ENCODE peak calls at places on chromosomes 3 and 15, in six cellular contexts. One of them, this sample, is unnamed.

GRCh38 chr3:38396239-38396638 is 49.7 kb downstream of the XYLB start:
- DNase-seq in gastrocnemius medialis: no peak
- DNase-seq in activated CD8-positive, alpha-beta T cell treated with anti-CD3 and anti-CD28 coated beads for 36 hours: no peak
- DNase-seq in lung: peak; percentile 3
- DNase-seq in CD8-positive, alpha-beta T cell: no peak
- DNase-seq in mammary epithelial cell: no peak
- DNase-seq in this sample: no peak

GRCh38 chr3:51678685-51679084 is 7.6 kb downstream of the TEX264 start:
- DNase-seq in gastrocnemius medialis: no peak
- DNase-seq in activated CD8-positive, alpha-beta T cell treated with anti-CD3 and anti-CD28 coated beads for 36 hours: no peak
- DNase-seq in lung: no peak
- DNase-seq in CD8-positive, alpha-beta T cell: no peak
- DNase-seq in mammary epithelial cell: peak; percentile 22
- DNase-seq in this sample: no peak

GRCh38 chr3:52175416-52176187 is 21.4 kb upstream of the POC1A start:
- DNase-seq in gastrocnemius medialis: no peak
- DNase-seq in activated CD8-positive, alpha-beta T cell treated with anti-CD3 and anti-CD28 coated beads for 36 hours: no peak
- DNase-seq in lung: no peak
- DNase-seq in CD8-positive, alpha-beta T cell: no peak
- DNase-seq in mammary epithelial cell: no peak
- DNase-seq in this sample: no peak

GRCh38 chr3:116005404-116005803 is 382.1 kb downstream of the GAP43 start:
- DNase-seq in gastrocnemius medialis: no peak
- DNase-seq in activated CD8-positive, alpha-beta T cell treated with anti-CD3 and anti-CD28 coated beads for 36 hours: no peak
- DNase-seq in lung: no peak
- DNase-seq in CD8-positive, alpha-beta T cell: no peak
- DNase-seq in mammary epithelial cell: peak; percentile 95
- DNase-seq in this sample: peak; percentile 63

GRCh38 chr3:45665101-45665572 is 24.1 kb upstream of the SACM1L start:
- DNase-seq in gastrocnemius medialis: peak; percentile 65
- DNase-seq in activated CD8-positive, alpha-beta T cell treated with anti-CD3 and anti-CD28 coated beads for 36 hours: peak; percentile 70
- DNase-seq in lung: no peak
- DNase-seq in CD8-positive, alpha-beta T cell: peak; percentile 30
- DNase-seq in mammary epithelial cell: peak; percentile 61
- DNase-seq in this sample: peak; percentile 81

GRCh38 chr3:140898340-140899180 is 43.1 kb upstream of the SLC25A36 start:
- DNase-seq in gastrocnemius medialis: no peak
- DNase-seq in activated CD8-positive, alpha-beta T cell treated with anti-CD3 and anti-CD28 coated beads for 36 hours: peak; percentile 6
- DNase-seq in lung: no peak
- DNase-seq in CD8-positive, alpha-beta T cell: no peak
- DNase-seq in mammary epithelial cell: peak; percentile 75
- DNase-seq in this sample: peak; percentile 83

GRCh38 chr3:196941846-196942225 is 492 bp downstream of the NCBP2 start:
- DNase-seq in gastrocnemius medialis: no peak
- DNase-seq in activated CD8-positive, alpha-beta T cell treated with anti-CD3 and anti-CD28 coated beads for 36 hours: peak; percentile 83
- DNase-seq in lung: peak; percentile 49
- DNase-seq in CD8-positive, alpha-beta T cell: peak; percentile 41
- DNase-seq in mammary epithelial cell: no peak
- DNase-seq in this sample: peak; percentile 57

GRCh38 chr3:188326968-188327367 is 173.0 kb downstream of the LPP start:
- DNase-seq in gastrocnemius medialis: no peak
- DNase-seq in activated CD8-positive, alpha-beta T cell treated with anti-CD3 and anti-CD28 coated beads for 36 hours: no peak
- DNase-seq in lung: no peak
- DNase-seq in CD8-positive, alpha-beta T cell: no peak
- DNase-seq in mammary epithelial cell: no peak
- DNase-seq in this sample: no peak

GRCh38 chr3:37711721-37712120 is 150.0 kb upstream of the CTDSPL start:
- DNase-seq in gastrocnemius medialis: no peak
- DNase-seq in activated CD8-positive, alpha-beta T cell treated with anti-CD3 and anti-CD28 coated beads for 36 hours: no peak
- DNase-seq in lung: no peak
- DNase-seq in CD8-positive, alpha-beta T cell: no peak
- DNase-seq in mammary epithelial cell: no peak
- DNase-seq in this sample: no peak

GRCh38 chr3:66397745-66398144 is 103.1 kb downstream of the LRIG1 start:
- DNase-seq in gastrocnemius medialis: peak; percentile 74
- DNase-seq in activated CD8-positive, alpha-beta T cell treated with anti-CD3 and anti-CD28 coated beads for 36 hours: no peak
- DNase-seq in lung: no peak
- DNase-seq in CD8-positive, alpha-beta T cell: no peak
- DNase-seq in mammary epithelial cell: no peak
- DNase-seq in this sample: peak; percentile 29

GRCh38 chr15:40344631-40345120 is 3.9 kb upstream of the CCDC9B start:
- DNase-seq in gastrocnemius medialis: peak; percentile 53
- DNase-seq in activated CD8-positive, alpha-beta T cell treated with anti-CD3 and anti-CD28 coated beads for 36 hours: peak; percentile 77
- DNase-seq in lung: peak; percentile 70
- DNase-seq in CD8-positive, alpha-beta T cell: peak; percentile 59
- DNase-seq in mammary epithelial cell: peak; percentile 45
- DNase-seq in this sample: peak; percentile 73

GRCh38 chr3:184836090-184836785 is 24.3 kb downstream of the VPS8 start:
- DNase-seq in gastrocnemius medialis: no peak
- DNase-seq in activated CD8-positive, alpha-beta T cell treated with anti-CD3 and anti-CD28 coated beads for 36 hours: no peak
- DNase-seq in lung: no peak
- DNase-seq in CD8-positive, alpha-beta T cell: no peak
- DNase-seq in mammary epithelial cell: no peak
- DNase-seq in this sample: no peak

GRCh38 chr15:70748281-70748747 is 15.0 kb downstream of the UACA start:
- DNase-seq in gastrocnemius medialis: peak; percentile 84
- DNase-seq in activated CD8-positive, alpha-beta T cell treated with anti-CD3 and anti-CD28 coated beads for 36 hours: no peak
- DNase-seq in lung: no peak
- DNase-seq in CD8-positive, alpha-beta T cell: no peak
- DNase-seq in mammary epithelial cell: no peak
- DNase-seq in this sample: no peak

GRCh38 chr3:136547293-136547692 is 204.9 kb downstream of the STAG1 start:
- DNase-seq in gastrocnemius medialis: no peak
- DNase-seq in activated CD8-positive, alpha-beta T cell treated with anti-CD3 and anti-CD28 coated beads for 36 hours: no peak
- DNase-seq in lung: no peak
- DNase-seq in CD8-positive, alpha-beta T cell: no peak
- DNase-seq in mammary epithelial cell: no peak
- DNase-seq in this sample: no peak

GRCh38 chr3:171183042-171183441 is 156.5 kb upstream of the SLC2A2 start:
- DNase-seq in gastrocnemius medialis: no peak
- DNase-seq in activated CD8-positive, alpha-beta T cell treated with anti-CD3 and anti-CD28 coated beads for 36 hours: no peak
- DNase-seq in lung: no peak
- DNase-seq in CD8-positive, alpha-beta T cell: no peak
- DNase-seq in mammary epithelial cell: no peak
- DNase-seq in this sample: peak; percentile 25
- TF ChIP-seq CTCF in gastrocnemius medialis: no peak
- TF ChIP-seq CTCF in activated CD8-positive, alpha-beta T cell treated with anti-CD3 and anti-CD28 coated beads for 36 hours: no peak
- TF ChIP-seq CTCF in lung: no peak
- TF ChIP-seq CTCF in CD8-positive, alpha-beta T cell: no peak
- TF ChIP-seq CTCF in mammary epithelial cell: peak; percentile 32
- TF ChIP-seq CTCF in this sample: peak; percentile 17

DNA sequence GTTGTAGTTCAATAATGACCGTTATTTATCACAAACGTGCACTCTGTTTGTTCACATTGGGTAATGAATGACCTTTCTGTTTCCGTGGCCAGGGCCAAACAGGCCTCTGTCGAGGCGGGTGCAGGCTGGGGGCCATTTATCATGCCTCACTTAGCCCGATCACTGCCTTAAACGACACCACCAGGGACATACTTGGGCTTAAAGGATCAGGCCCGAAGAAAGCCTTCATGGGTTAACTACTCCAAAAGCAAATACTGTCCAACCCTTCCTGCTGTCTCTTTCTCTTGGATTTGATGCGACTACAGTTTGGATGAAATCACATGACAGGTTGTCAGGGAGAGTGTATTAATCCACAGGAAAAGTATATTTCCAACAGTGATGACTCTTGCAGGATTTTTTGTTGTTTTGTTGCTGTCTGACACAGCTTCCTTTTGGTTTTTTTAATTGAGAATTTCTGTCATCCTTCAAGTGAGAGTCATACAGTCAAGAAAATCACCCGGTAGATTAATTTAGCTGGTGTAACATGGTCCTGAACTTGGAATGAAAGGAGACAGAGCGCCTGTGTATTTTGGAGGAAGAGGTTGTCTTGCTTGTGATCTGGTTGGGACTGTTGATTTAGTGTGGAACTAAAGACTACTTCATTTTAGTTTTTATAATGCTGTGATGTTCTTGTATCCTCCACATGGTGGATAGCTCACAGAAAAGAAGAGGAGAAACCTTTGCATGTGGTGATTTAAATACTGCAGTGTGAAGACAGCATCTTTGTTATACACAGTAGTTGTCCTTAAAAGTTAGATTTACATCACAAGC is 268.1 kb downstream of the PTPRG start:
- DNase-seq in gastrocnemius medialis: no peak
- DNase-seq in activated CD8-positive, alpha-beta T cell treated with anti-CD3 and anti-CD28 coated beads for 36 hours: no peak
- DNase-seq in lung: no peak
- DNase-seq in CD8-positive, alpha-beta T cell: no peak
- DNase-seq in mammary epithelial cell: no peak
- DNase-seq in this sample: no peak
- TF ChIP-seq CTCF in gastrocnemius medialis: no peak
- TF ChIP-seq CTCF in activated CD8-positive, alpha-beta T cell treated with anti-CD3 and anti-CD28 coated beads for 36 hours: no peak
- TF ChIP-seq CTCF in lung: no peak
- TF ChIP-seq CTCF in CD8-positive, alpha-beta T cell: no peak
- TF ChIP-seq CTCF in mammary epithelial cell: no peak
- TF ChIP-seq CTCF in this sample: no peak

DNA sequence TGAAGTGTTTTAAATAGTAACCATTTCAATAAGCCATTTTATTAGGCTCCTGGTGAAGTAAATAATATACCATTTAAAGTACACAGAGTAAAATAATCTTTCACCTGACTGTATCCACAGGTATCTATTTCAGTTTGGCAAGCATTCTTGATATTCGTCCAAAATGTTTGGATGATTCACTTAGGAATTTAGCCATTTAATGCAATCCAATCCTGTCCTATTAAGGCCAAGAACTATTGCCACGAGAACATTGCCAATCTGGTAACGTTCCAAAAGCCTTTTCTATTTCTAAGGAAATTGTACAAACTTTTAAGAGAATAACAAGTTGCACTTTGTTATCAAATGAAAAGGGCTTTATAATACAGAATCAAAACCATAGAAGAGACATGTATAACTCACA is 209.8 kb upstream of the THRB start:
- DNase-seq in gastrocnemius medialis: no peak
- DNase-seq in activated CD8-positive, alpha-beta T cell treated with anti-CD3 and anti-CD28 coated beads for 36 hours: no peak
- DNase-seq in lung: no peak
- DNase-seq in CD8-positive, alpha-beta T cell: no peak
- DNase-seq in mammary epithelial cell: peak; percentile 84
- DNase-seq in this sample: peak; percentile 96
- TF ChIP-seq CTCF in gastrocnemius medialis: no peak
- TF ChIP-seq CTCF in activated CD8-positive, alpha-beta T cell treated with anti-CD3 and anti-CD28 coated beads for 36 hours: no peak
- TF ChIP-seq CTCF in lung: no peak
- TF ChIP-seq CTCF in CD8-positive, alpha-beta T cell: no peak
- TF ChIP-seq CTCF in mammary epithelial cell: no peak
- TF ChIP-seq CTCF in this sample: no peak

DNA sequence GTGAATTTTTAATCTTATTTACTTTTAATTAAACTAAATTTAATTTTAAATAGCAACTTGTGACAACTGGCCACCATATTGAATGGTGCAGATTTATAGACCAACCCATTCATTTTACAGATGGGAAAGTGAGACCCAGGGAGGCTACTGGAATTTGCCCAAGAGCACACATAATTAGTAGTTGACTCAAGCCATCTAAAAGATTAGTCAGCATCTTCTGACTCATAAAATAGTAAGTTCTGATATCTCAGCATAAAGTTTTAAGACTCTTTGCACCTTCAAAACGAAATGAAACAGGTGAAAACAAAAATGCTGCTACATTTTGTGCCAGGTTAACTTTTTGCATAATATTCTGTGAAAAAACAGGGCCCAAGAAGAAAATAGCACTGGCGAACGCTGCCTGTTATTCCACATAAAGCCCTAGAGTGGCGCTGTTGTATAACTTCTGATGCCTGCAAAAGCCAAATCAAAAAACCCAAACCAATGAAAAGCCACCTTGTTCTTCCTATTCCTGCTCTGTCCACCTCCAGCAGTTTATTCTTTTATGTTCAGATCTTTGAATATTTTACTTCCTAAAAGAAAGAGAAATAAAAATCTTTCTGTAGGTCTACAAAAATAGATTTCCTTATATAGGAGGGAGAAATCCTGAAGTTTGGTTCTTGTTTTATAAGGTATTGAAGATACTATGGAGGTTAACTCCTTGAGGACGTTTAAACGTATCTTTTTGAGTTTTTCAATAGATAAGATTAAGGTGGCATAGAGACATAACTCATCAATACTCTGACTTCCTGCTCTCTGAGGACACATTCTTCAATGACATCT is 62.8 kb downstream of the OTOL1 start:
- DNase-seq in gastrocnemius medialis: no peak
- DNase-seq in activated CD8-positive, alpha-beta T cell treated with anti-CD3 and anti-CD28 coated beads for 36 hours: peak; percentile 9
- DNase-seq in lung: no peak
- DNase-seq in CD8-positive, alpha-beta T cell: no peak
- DNase-seq in mammary epithelial cell: peak; percentile 34
- DNase-seq in this sample: peak; percentile 65
- TF ChIP-seq CTCF in gastrocnemius medialis: peak; percentile 19
- TF ChIP-seq CTCF in activated CD8-positive, alpha-beta T cell treated with anti-CD3 and anti-CD28 coated beads for 36 hours: peak; percentile 84
- TF ChIP-seq CTCF in lung: peak; percentile 11
- TF ChIP-seq CTCF in CD8-positive, alpha-beta T cell: no peak
- TF ChIP-seq CTCF in mammary epithelial cell: peak; percentile 89
- TF ChIP-seq CTCF in this sample: peak; percentile 81